ENCODE peak calls at places on chromosome 15, in four cellular contexts. K is IMR-90, C is K562, B is endothelial cell of umbilical vein. Q is an unnamed sample. For H3K9me1, the result is how much of the 10 kb centered on the place peaks cover.

GRCh38 chr15:33737687-33738606 is 230.3 kb upstream of the CHRM5 start:
- DNase-seq in K (peak), C (peak), B (peak), Q (no peak)

GRCh38 chr15:100732359-100733055 is 130.1 kb downstream of the ASB7 start:
- DNase-seq in K (peak), C (no peak), B (no peak), Q (no peak)

GRCh38 chr15:62988701-62989100 is 53.8 kb upstream of the TPM1 start:
- DNase-seq in K (no peak), C (no peak), B (no peak), Q (no peak)

GRCh38 chr15:24848050-24848449 is 106.7 kb upstream of the SNRPN start:
- DNase-seq in K (peak), C (no peak), B (peak), Q (no peak)

GRCh38 chr15:32849769-32850668 is 132.2 kb downstream of the GREM1 start:
- DNase-seq in K (peak), C (no peak), B (no peak), Q (peak)

GRCh38 chr15:68431037-68431791 is 749 bp downstream of the ITGA11 start:
- DNase-seq in K (no peak), C (no peak), B (no peak), Q (no peak)

GRCh38 chr15:31297880-31298456 is 28.7 kb upstream of the KLF13 start:
- DNase-seq in K (no peak), C (peak), B (no peak), Q (no peak)

GRCh38 chr15:74838117-74838516 is 4.8 kb downstream of the ULK3 start:
- DNase-seq in K (no peak), C (no peak), B (no peak), Q (no peak)

GRCh38 chr15:52050416-52050815 is 31.4 kb downstream of the MAPK6 start:
- DNase-seq in K (peak), C (no peak), B (no peak), Q (peak)

GRCh38 chr15:93479679-93480078 is 390.7 kb upstream of the RGMA start:
- DNase-seq in K (no peak), C (no peak), B (no peak), Q (no peak)

GRCh38 chr15:68794869-68795268 is 25.8 kb downstream of the ANP32A start:
- DNase-seq in K (no peak), C (no peak), B (no peak), Q (no peak)

GRCh38 chr15:45457641-45458539 is 64.7 kb downstream of the SLC30A4 start:
- DNase-seq in K (peak), C (peak), B (peak), Q (peak)

GRCh38 chr15:50594311-50594710 is 47.8 kb upstream of the USP50 start:
- DNase-seq in K (no peak), C (peak), B (no peak), Q (no peak)

GRCh38 chr15:68806220-68807105 is 14.2 kb downstream of the ANP32A start:
- DNase-seq in K (no peak), C (no peak), B (no peak), Q (no peak)

GRCh38 chr15:31041610-31042009 is 50.2 kb upstream of the MTMR10 start:
- DNase-seq in K (no peak), C (no peak), B (no peak), Q (no peak)

GRCh38 chr15:90845201-90845949 is 23.0 kb upstream of the FURIN start:
- DNase-seq in K (peak), C (peak), B (no peak), Q (peak)

GRCh38 chr15:99536422-99537033 is 29.3 kb upstream of the MEF2A start:
- DNase-seq in K (peak), C (no peak), B (peak), Q (no peak)

GRCh38 chr15:84846269-84846668 is 29.1 kb downstream of the ALPK3 start:
- DNase-seq in K (no peak), C (no peak), B (no peak), Q (no peak)

GRCh38 chr15:90674476-90674875 is 42.7 kb upstream of the BLM start:
- DNase-seq in K (peak), C (no peak), B (no peak), Q (no peak)

GRCh38 chr15:90376789-90377188 is 11.3 kb upstream of the IQGAP1 start:
- DNase-seq in K (no peak), C (no peak), B (peak), Q (no peak)

DNA sequence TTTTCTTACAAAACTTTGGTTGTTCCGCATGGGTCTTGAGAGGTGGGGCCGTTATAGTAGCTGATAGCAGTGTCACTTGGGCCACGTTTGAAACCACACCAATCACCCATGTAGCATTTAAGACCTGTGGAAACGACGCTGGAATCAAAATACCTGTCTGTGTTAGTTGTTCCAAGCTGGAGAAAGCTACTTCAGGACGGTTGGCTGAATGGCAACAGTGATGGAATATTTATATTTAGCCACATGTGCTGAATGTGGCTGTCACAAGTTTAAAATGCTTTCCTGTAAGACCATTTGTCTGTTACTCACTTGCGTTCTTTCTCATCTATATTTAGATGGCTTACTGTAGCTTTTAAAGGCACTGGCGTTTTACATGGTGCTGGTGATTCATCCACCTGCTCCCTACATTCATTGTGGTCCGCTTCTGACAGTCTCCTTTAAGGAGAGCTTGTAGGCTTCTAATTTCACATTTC is 1.4 kb downstream of the DNAJA4 start:
- DNase-seq in K (peak), C (no peak), B (peak), Q (peak)
- H3K4me3 ChIP-seq in K (no peak), C (no peak), B (no peak), Q (no peak)

DNA sequence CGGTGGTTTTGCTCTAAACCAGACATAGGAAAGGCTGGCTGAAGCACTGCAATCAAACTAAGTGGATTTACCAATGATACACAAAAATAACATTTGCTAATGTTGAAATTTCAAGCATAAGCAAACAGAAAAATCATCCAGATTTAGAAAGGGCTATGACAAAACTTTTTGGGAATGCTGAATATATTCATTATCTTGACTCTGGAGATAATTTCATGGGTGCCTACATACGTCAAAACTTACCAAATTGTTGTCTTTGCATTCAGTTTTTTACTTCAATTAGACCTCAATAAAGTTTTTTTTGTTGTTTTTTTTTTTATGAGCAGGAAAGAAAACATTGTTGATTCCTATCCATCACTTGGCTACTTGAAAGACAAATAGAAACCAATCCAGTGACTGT is 140.8 kb downstream of the NR2E3 start:
- DNase-seq in K (peak), C (no peak), B (no peak), Q (no peak)
- H3K9me1 ChIP-seq in K (under half), C (under half), B (under half), Q (under half)

GRCh38 chr15:70892002-70892911 is at the start of the genes LRRC49 and THAP10:
- DNase-seq in K (peak), C (peak), B (peak), Q (peak)
- H3K4me3 ChIP-seq in K (peak), C (peak), B (peak), Q (peak)

GRCh38 chr15:57651445-57651844 is 55.1 kb upstream of the POLR2M start:
- DNase-seq in K (no peak), C (no peak), B (no peak), Q (no peak)
- H3K9me1 ChIP-seq in K (under half), C (under half), B (under half), Q (under half)

DNA sequence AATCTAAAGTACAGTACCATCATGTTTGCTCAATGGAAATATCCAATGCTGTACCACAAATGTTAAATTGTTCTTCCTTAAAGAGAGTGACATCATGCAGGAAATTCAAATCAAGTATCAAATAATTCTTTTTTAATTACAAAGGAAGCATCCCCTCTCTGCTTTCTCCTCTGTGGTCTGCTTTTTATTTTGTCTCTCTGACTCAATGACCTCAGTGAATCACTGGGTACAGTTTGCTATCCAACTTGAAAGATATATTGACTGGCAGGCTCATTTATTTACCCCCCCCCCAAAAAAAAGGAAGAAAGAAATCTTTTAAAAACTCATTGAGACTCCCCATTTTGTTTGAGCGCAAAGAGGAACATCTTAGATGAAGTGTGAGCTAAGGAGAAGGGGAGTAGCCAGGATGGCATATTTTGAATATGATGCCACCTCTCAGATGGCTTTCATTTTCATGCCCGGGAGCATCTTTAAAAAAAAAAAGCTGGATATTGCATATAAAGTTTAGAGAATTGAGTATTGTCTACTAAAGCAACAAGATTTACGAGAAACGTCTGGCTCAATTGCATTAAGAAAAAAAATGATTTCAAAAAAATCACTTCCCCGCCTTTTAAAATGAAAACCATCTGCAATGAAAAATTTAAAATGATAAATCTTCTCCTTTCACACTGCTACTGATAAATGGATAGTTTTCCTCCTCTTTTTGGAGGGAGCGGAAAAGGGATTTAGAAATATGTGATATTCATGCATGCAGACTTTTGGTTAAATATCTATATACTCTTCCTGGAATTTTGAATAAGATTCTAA is 307.1 kb upstream of the DPH6 start:
- DNase-seq in K (no peak), C (no peak), B (no peak), Q (no peak)
- H3K4me3 ChIP-seq in K (no peak), C (no peak), B (no peak), Q (no peak)

DNA sequence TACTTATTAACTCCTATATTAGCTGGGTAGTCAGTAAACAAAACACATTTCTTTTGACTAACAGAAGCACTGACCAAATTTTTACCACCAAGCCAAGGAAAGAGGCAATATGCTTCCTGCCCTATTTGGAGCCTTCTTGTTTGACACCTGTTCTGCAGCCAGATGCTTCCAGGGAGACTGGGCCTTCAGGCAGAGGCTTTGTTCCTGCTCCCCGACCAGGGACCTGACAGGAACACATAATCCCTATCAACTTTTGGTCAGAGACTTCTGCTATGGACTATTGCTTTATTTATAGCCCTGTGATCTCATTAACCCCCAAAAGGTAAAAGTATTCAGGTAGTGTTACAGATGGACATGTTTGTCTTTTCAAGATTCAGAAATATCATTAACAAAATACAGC is 541.3 kb downstream of the NTRK3 start:
- DNase-seq in K (no peak), C (no peak), B (no peak), Q (no peak)
- H3K9me1 ChIP-seq in K (under half), C (under half), B (under half), Q (under half)

GRCh38 chr15:60006808-60007346 is 2.8 kb downstream of the FOXB1 start:
- DNase-seq in K (no peak), C (no peak), B (peak), Q (no peak)
- H3K4me3 ChIP-seq in K (peak), C (peak), B (peak), Q (no peak)

GRCh38 chr15:66142341-66142740 is 111.2 kb downstream of the MEGF11 start:
- DNase-seq in K (no peak), C (no peak), B (no peak), Q (no peak)
- H3K9me1 ChIP-seq in K (under half), C (under half), B (under half), Q (under half)

GRCh38 chr15:96171842-96172241 is 158.7 kb upstream of the NR2F2 start:
- DNase-seq in K (peak), C (no peak), B (no peak), Q (no peak)

GRCh38 chr15:96171271-96171739 is 159.2 kb upstream of the NR2F2 start:
- DNase-seq in K (no peak), C (no peak), B (no peak), Q (no peak)

GRCh38 chr15:96165775-96166174 is 164.7 kb upstream of the NR2F2 start:
- DNase-seq in K (no peak), C (no peak), B (no peak), Q (no peak)

GRCh38 chr15:96166223-96167200 is 164.0 kb upstream of the NR2F2 start:
- DNase-seq in K (no peak), C (no peak), B (no peak), Q (no peak)

GRCh38 chr15:96170616-96171270 is 159.8 kb upstream of the NR2F2 start:
- DNase-seq in K (no peak), C (no peak), B (no peak), Q (no peak)
- H3K4me3 ChIP-seq in K (no peak), C (no peak), B (no peak), Q (no peak)

DNA sequence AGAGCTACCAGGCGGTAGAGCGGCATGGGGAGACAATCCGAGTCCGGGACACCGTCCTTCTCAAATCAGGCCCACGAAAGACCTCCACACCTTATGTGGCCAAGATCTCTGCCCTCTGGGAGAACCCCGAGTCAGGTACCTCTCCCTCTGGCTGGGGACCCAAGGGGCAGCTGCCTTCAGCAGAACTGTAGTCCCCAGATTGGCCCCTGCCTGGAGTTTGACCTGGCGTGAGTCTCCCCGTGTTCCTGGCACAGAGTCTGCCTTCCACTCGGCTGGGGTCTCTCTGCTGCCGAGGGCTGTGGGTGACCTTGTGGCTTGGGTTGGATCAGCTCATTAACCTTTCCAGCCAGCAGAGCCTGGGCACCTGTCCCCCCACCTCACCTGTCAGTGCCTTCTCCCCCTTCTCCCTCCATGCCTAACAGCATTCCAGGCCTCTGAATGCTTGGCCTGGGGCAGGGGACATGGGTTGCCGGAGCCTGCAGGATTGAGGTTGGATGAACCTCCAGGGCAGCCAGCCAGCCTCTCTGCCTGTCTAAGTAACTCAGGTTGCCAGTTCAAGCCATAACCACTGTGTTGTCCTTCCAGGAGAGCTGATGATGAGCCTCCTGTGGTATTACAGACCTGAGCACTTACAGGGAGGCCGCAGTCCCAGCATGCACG is 6.8 kb upstream of the CHST14 start:
- DNase-seq in K (no peak), C (no peak), B (no peak), Q (no peak)
- H3K9me1 ChIP-seq in K (under half), C (under half), B (under half), Q (under half)

Q was measured in keratinocyte.